ENCODE peak calls at places on chromosome 4, in seven cellular contexts. One of them, this sample, is unnamed.
A peak's percentile ranks its signal among the peaks of the same experiment; 100 is the strongest.

GRCh38 chr4:173590697-173591096 is 60.7 kb upstream of the HAND2 start:
- DNase-seq in cardiac muscle cell: no peak
- DNase-seq in pancreas: no peak
- DNase-seq in brain microvascular endothelial cell: no peak
- DNase-seq in Caco-2: no peak
- DNase-seq in IMR-90: no peak
- DNase-seq in transverse colon: no peak
- DNase-seq in this sample: no peak

GRCh38 chr4:5051692-5052423 is 578 bp downstream of the STK32B start:
- DNase-seq in cardiac muscle cell: peak; percentile 1
- DNase-seq in pancreas: peak; percentile 73
- DNase-seq in brain microvascular endothelial cell: peak; percentile 7
- DNase-seq in Caco-2: no peak
- DNase-seq in IMR-90: peak; percentile 35
- DNase-seq in transverse colon: no peak
- DNase-seq in this sample: no peak

GRCh38 chr4:154719087-154719486 is 24.7 kb upstream of the LRAT start:
- DNase-seq in cardiac muscle cell: no peak
- DNase-seq in pancreas: no peak
- DNase-seq in brain microvascular endothelial cell: no peak
- DNase-seq in Caco-2: no peak
- DNase-seq in IMR-90: no peak
- DNase-seq in transverse colon: no peak
- DNase-seq in this sample: peak; percentile 53

GRCh38 chr4:97576955-97577354 is 566.3 kb downstream of the STPG2 start:
- DNase-seq in cardiac muscle cell: no peak
- DNase-seq in pancreas: no peak
- DNase-seq in brain microvascular endothelial cell: no peak
- DNase-seq in Caco-2: no peak
- DNase-seq in IMR-90: no peak
- DNase-seq in transverse colon: no peak
- DNase-seq in this sample: no peak

GRCh38 chr4:125994024-125994423 is 679.3 kb downstream of the FAT4 start:
- DNase-seq in cardiac muscle cell: no peak
- DNase-seq in pancreas: no peak
- DNase-seq in brain microvascular endothelial cell: no peak
- DNase-seq in Caco-2: no peak
- DNase-seq in IMR-90: peak; percentile 22
- DNase-seq in transverse colon: no peak
- DNase-seq in this sample: no peak

GRCh38 chr4:139606600-139607301 is 50.7 kb upstream of the SETD7 start:
- DNase-seq in cardiac muscle cell: no peak
- DNase-seq in pancreas: no peak
- DNase-seq in brain microvascular endothelial cell: peak; percentile 54
- DNase-seq in Caco-2: no peak
- DNase-seq in IMR-90: peak; percentile 70
- DNase-seq in transverse colon: no peak
- DNase-seq in this sample: peak; percentile 59

GRCh38 chr4:147059064-147059731 is 113.5 kb upstream of the TTC29 start:
- DNase-seq in cardiac muscle cell: no peak
- DNase-seq in pancreas: no peak
- DNase-seq in brain microvascular endothelial cell: no peak
- DNase-seq in Caco-2: no peak
- DNase-seq in IMR-90: no peak
- DNase-seq in transverse colon: no peak
- DNase-seq in this sample: no peak

GRCh38 chr4:80788798-80789197 is 241.7 kb upstream of the BMP3 start:
- DNase-seq in cardiac muscle cell: peak; percentile 38
- DNase-seq in pancreas: no peak
- DNase-seq in brain microvascular endothelial cell: no peak
- DNase-seq in Caco-2: no peak
- DNase-seq in IMR-90: peak; percentile 40
- DNase-seq in transverse colon: no peak
- DNase-seq in this sample: peak; percentile 10

GRCh38 chr4:123893746-123894095 is 497.1 kb downstream of the SPRY1 start:
- DNase-seq in cardiac muscle cell: no peak
- DNase-seq in pancreas: no peak
- DNase-seq in brain microvascular endothelial cell: no peak
- DNase-seq in Caco-2: no peak
- DNase-seq in IMR-90: peak; percentile 34
- DNase-seq in transverse colon: no peak
- DNase-seq in this sample: no peak

GRCh38 chr4:140996757-140997156 is 136.5 kb downstream of the RNF150 start:
- DNase-seq in cardiac muscle cell: no peak
- DNase-seq in pancreas: no peak
- DNase-seq in brain microvascular endothelial cell: peak; percentile 24
- DNase-seq in Caco-2: no peak
- DNase-seq in IMR-90: peak; percentile 78
- DNase-seq in transverse colon: no peak
- DNase-seq in this sample: peak; percentile 48

GRCh38 chr4:180808862-180809261 is 1434.3 kb upstream of the TENM3 start:
- DNase-seq in cardiac muscle cell: no peak
- DNase-seq in pancreas: no peak
- DNase-seq in brain microvascular endothelial cell: no peak
- DNase-seq in Caco-2: no peak
- DNase-seq in IMR-90: no peak
- DNase-seq in transverse colon: no peak
- DNase-seq in this sample: no peak

GRCh38 chr4:110634320-110635154 is 11.7 kb upstream of the PITX2 start:
- DNase-seq in cardiac muscle cell: no peak
- DNase-seq in pancreas: no peak
- DNase-seq in brain microvascular endothelial cell: no peak
- DNase-seq in Caco-2: no peak
- DNase-seq in IMR-90: no peak
- DNase-seq in transverse colon: no peak
- DNase-seq in this sample: no peak

GRCh38 chr4:125243835-125244397 is 70.8 kb upstream of the FAT4 start:
- DNase-seq in cardiac muscle cell: no peak
- DNase-seq in pancreas: no peak
- DNase-seq in brain microvascular endothelial cell: no peak
- DNase-seq in Caco-2: no peak
- DNase-seq in IMR-90: peak; percentile 12
- DNase-seq in transverse colon: no peak
- DNase-seq in this sample: peak; percentile 18

GRCh38 chr4:73726000-73726399 is 14.4 kb upstream of the CXCL8 start:
- DNase-seq in cardiac muscle cell: no peak
- DNase-seq in pancreas: no peak
- DNase-seq in brain microvascular endothelial cell: peak; percentile 88
- DNase-seq in Caco-2: peak; percentile 9
- DNase-seq in IMR-90: peak; percentile 93
- DNase-seq in transverse colon: no peak
- DNase-seq in this sample: peak; percentile 96

GRCh38 chr4:33715996-33716395 is 2528.3 kb downstream of the ARAP2 start:
- DNase-seq in cardiac muscle cell: no peak
- DNase-seq in pancreas: no peak
- DNase-seq in brain microvascular endothelial cell: peak; percentile 19
- DNase-seq in Caco-2: no peak
- DNase-seq in IMR-90: no peak
- DNase-seq in transverse colon: no peak
- DNase-seq in this sample: peak; percentile 96

GRCh38 chr4:83241132-83241531 is 43.5 kb downstream of the COQ2 start:
- DNase-seq in cardiac muscle cell: no peak
- DNase-seq in pancreas: no peak
- DNase-seq in brain microvascular endothelial cell: no peak
- DNase-seq in Caco-2: no peak
- DNase-seq in IMR-90: no peak
- DNase-seq in transverse colon: no peak
- DNase-seq in this sample: no peak

GRCh38 chr4:152968806-152969394 is 32.8 kb downstream of the FHDC1 start:
- DNase-seq in cardiac muscle cell: no peak
- DNase-seq in pancreas: no peak
- DNase-seq in brain microvascular endothelial cell: no peak
- DNase-seq in Caco-2: no peak
- DNase-seq in IMR-90: peak; percentile 39
- DNase-seq in transverse colon: no peak
- DNase-seq in this sample: no peak

GRCh38 chr4:113987382-113987930 is 8.0 kb upstream of the ARSJ start:
- DNase-seq in cardiac muscle cell: no peak
- DNase-seq in pancreas: no peak
- DNase-seq in brain microvascular endothelial cell: no peak
- DNase-seq in Caco-2: no peak
- DNase-seq in IMR-90: no peak
- DNase-seq in transverse colon: no peak
- DNase-seq in this sample: no peak

GRCh38 chr4:2008921-2009650 is at the start of gene NELFA:
- DNase-seq in cardiac muscle cell: peak; percentile 98
- DNase-seq in pancreas: peak; percentile 96
- DNase-seq in brain microvascular endothelial cell: peak; percentile 84
- DNase-seq in Caco-2: peak; percentile 95
- DNase-seq in IMR-90: peak; percentile 91
- DNase-seq in transverse colon: peak; percentile 97
- DNase-seq in this sample: peak; percentile 95
- TF ChIP-seq CTCF in cardiac muscle cell: peak; percentile 32
- TF ChIP-seq CTCF in pancreas: no peak
- TF ChIP-seq CTCF in brain microvascular endothelial cell: peak; percentile 37
- TF ChIP-seq CTCF in Caco-2: peak; percentile 80
- TF ChIP-seq CTCF in IMR-90: peak; percentile 24
- TF ChIP-seq CTCF in transverse colon: peak; percentile 55
- TF ChIP-seq CTCF in this sample: peak; percentile 43

GRCh38 chr4:94532016-94532789 is 80.5 kb downstream of the PDLIM5 start:
- DNase-seq in cardiac muscle cell: no peak
- DNase-seq in pancreas: no peak
- DNase-seq in brain microvascular endothelial cell: peak; percentile 65
- DNase-seq in Caco-2: no peak
- DNase-seq in IMR-90: peak; percentile 57
- DNase-seq in transverse colon: peak; percentile 20
- DNase-seq in this sample: peak; percentile 28

GRCh38 chr4:94536649-94537464 is 85.1 kb downstream of the PDLIM5 start:
- DNase-seq in cardiac muscle cell: no peak
- DNase-seq in pancreas: no peak
- DNase-seq in brain microvascular endothelial cell: no peak
- DNase-seq in Caco-2: no peak
- DNase-seq in IMR-90: no peak
- DNase-seq in transverse colon: no peak
- DNase-seq in this sample: peak; percentile 76

GRCh38 chr4:94536049-94536448 is 84.3 kb downstream of the PDLIM5 start:
- DNase-seq in cardiac muscle cell: no peak
- DNase-seq in pancreas: no peak
- DNase-seq in brain microvascular endothelial cell: no peak
- DNase-seq in Caco-2: no peak
- DNase-seq in IMR-90: no peak
- DNase-seq in transverse colon: no peak
- DNase-seq in this sample: no peak

GRCh38 chr4:94533405-94534223 is 81.9 kb downstream of the PDLIM5 start:
- DNase-seq in cardiac muscle cell: no peak
- DNase-seq in pancreas: no peak
- DNase-seq in brain microvascular endothelial cell: no peak
- DNase-seq in Caco-2: no peak
- DNase-seq in IMR-90: no peak
- DNase-seq in transverse colon: no peak
- DNase-seq in this sample: no peak

DNA sequence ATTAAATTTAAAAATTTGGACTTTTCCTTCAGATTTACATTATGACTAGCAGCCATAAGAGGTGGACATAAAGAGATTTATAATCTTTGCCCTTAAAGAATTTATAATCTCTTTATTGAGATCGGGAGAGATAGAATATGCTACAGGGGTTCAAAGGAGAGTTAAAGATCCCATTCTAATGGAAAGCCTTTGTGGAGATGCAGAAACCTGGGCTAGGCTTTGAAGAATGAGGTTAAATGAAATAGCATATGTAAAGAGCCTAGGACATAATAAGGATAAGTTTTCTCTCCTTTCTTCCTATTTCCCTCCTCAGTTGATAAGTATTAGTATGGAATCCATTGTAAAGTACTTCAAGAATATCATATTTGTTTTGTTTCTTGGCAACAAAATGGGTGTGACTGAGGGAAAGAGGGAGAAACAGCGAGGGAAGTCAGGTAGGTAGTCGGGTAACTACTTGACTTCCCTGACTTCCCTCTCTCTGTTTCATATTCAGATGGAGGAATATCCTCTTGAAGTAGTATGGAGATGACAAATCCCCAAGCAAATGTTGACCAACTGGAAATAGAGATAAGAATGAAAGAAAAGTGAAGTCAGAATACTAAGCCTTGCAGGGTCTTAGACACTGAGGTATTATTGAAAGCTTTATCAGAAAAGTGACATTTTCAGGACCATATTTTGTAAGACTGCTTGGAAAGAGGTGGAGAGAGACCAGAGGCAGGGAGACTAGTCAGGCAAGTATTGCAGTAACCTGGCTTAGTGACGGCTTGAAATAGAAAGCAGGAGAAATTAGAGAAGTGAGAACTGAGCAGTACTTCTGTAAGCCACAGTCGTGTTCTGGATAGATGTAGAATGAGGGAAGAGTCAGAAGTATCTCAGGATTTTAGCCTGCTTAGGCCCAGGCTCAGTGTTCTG is 82.9 kb downstream of the PDLIM5 start:
- DNase-seq in cardiac muscle cell: no peak
- DNase-seq in pancreas: no peak
- DNase-seq in brain microvascular endothelial cell: no peak
- DNase-seq in Caco-2: peak; percentile 67
- DNase-seq in IMR-90: no peak
- DNase-seq in transverse colon: no peak
- DNase-seq in this sample: peak; percentile 29
- H3K4me3 ChIP-seq in cardiac muscle cell: no peak overlapping the region
- H3K4me3 ChIP-seq in pancreas: no peak overlapping the region
- H3K4me3 ChIP-seq in brain microvascular endothelial cell: no peak overlapping the region
- H3K4me3 ChIP-seq in Caco-2: no peak overlapping the region
- H3K4me3 ChIP-seq in IMR-90: no peak overlapping the region
- H3K4me3 ChIP-seq in transverse colon: no peak overlapping the region
- H3K4me3 ChIP-seq in this sample: no peak overlapping the region

DNA sequence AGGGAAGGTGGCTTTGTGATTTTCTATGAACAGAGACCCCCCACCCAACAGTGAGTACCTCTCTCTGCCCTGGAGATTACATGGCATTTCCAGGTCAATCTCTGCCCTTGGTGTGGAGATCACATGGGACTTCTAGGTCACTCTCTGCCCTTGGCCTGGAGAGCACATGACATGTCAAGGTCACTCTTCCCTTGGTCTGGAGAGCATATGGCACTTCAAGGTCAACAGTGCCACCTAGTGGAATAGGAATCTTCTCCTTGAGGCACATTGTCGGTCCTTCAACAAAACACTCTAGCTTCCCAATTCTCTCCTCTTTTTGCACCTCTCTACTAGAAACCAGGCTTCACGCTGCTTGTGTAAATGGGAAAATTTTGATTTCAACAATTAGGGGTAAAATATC is 66.2 kb upstream of the TACR3 start:
- DNase-seq in cardiac muscle cell: peak; percentile 48
- DNase-seq in pancreas: no peak
- DNase-seq in brain microvascular endothelial cell: peak; percentile 1
- DNase-seq in Caco-2: peak; percentile 52
- DNase-seq in IMR-90: no peak
- DNase-seq in transverse colon: no peak
- DNase-seq in this sample: peak; percentile 62
- TF ChIP-seq CTCF in cardiac muscle cell: peak; percentile 29
- TF ChIP-seq CTCF in pancreas: no peak
- TF ChIP-seq CTCF in brain microvascular endothelial cell: peak; percentile 55
- TF ChIP-seq CTCF in Caco-2: peak; percentile 59
- TF ChIP-seq CTCF in IMR-90: peak; percentile 20
- TF ChIP-seq CTCF in transverse colon: peak; percentile 16
- TF ChIP-seq CTCF in this sample: peak; percentile 52

DNA sequence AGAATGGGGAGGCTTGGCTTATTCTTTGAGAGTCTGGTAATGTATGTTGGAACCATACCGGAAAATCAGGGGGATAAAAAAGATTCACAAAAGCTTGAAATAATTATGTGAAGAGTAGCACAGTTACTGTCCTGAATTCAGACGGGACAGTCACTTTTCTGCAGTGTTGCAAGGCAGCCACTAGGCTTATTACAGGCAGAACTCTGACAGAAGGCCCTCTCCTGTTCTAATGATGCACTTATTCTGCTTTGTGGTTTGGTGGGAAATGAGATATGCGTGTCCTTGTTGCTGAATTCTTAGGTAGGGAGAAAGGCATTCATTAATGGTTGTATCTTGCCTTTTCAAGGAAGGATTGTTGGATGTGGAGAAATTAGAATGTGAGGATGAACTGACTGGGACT is 37.2 kb downstream of the GUCY1B1 start:
- DNase-seq in cardiac muscle cell: no peak
- DNase-seq in pancreas: no peak
- DNase-seq in brain microvascular endothelial cell: peak; percentile 39
- DNase-seq in Caco-2: peak; percentile 26
- DNase-seq in IMR-90: peak; percentile 52
- DNase-seq in transverse colon: no peak
- DNase-seq in this sample: peak; percentile 31
- H3K4me3 ChIP-seq in cardiac muscle cell: no peak overlapping the region
- H3K4me3 ChIP-seq in pancreas: no peak overlapping the region
- H3K4me3 ChIP-seq in brain microvascular endothelial cell: no peak overlapping the region
- H3K4me3 ChIP-seq in Caco-2: no peak overlapping the region
- H3K4me3 ChIP-seq in IMR-90: no peak overlapping the region
- H3K4me3 ChIP-seq in transverse colon: no peak overlapping the region
- H3K4me3 ChIP-seq in this sample: no peak overlapping the region